ENCODE peak calls at places on chromosomes 4 and X, in four cellular contexts. S is GM12878, P is HepG2, H is H1. K is an unnamed sample.

GRCh38 chrX:39953879-39954278 is 143.9 kb downstream of the BCOR start:
- DNase-seq in S (no peak), H (no peak), P (peak), K (no peak)

GRCh38 chrX:42978655-42979379 is 200.9 kb upstream of the PPP1R2C start:
- DNase-seq in P (no peak), H (no peak), S (no peak), K (no peak)

GRCh38 chr4:119735136-119735770 is 106.6 kb upstream of the PDE5A start:
- DNase-seq in P (no peak), H (no peak), S (no peak), K (no peak)

GRCh38 chr4:162683659-162684370 is 482.9 kb downstream of the NAF1 start:
- DNase-seq in P (peak), H (no peak), S (no peak), K (no peak)

GRCh38 chr4:142404191-142404611 is 441.9 kb downstream of the INPP4B start:
- DNase-seq in S (no peak), P (no peak), H (no peak), K (no peak)

GRCh38 chr4:77636902-77637301 is 31.3 kb downstream of the CXCL13 start:
- DNase-seq in P (peak), H (no peak), S (no peak), K (no peak)

GRCh38 chr4:6342530-6343293 is 73.1 kb downstream of the WFS1 start:
- DNase-seq in P (no peak), S (no peak), H (no peak), K (no peak)

GRCh38 chr4:83252782-83253405 is 31.7 kb downstream of the COQ2 start:
- DNase-seq in S (no peak), H (peak), P (peak), K (peak)

GRCh38 chr4:151012836-151013235 is 2.2 kb downstream of the LRBA start:
- DNase-seq in P (no peak), H (no peak), S (no peak), K (no peak)

GRCh38 chr4:70903282-70903603 is 1.1 kb downstream of the MOB1B start:
- DNase-seq in P (no peak), S (no peak), H (no peak), K (no peak)

GRCh38 chr4:41269682-41270081 is 13.0 kb downstream of the UCHL1 start:
- DNase-seq in S (no peak), H (no peak), P (no peak), K (no peak)

GRCh38 chr4:141853091-141853734 is 216.8 kb downstream of the IL15 start:
- DNase-seq in P (no peak), S (no peak), H (no peak), K (no peak)

GRCh38 chr4:138910914-138911336 is 104.7 kb upstream of the NOCT start:
- DNase-seq in P (peak), H (no peak), S (no peak), K (peak)

GRCh38 chr4:168485511-168485910 is 5.2 kb upstream of the DDX60L start:
- DNase-seq in P (no peak), S (no peak), H (no peak), K (no peak)

GRCh38 chr4:168487821-168488162 is 7.5 kb upstream of the DDX60L start:
- DNase-seq in H (no peak), S (no peak), P (no peak), K (no peak)

GRCh38 chr4:168488800-168489404 is 8.0 kb upstream of the PALLD start:
- DNase-seq in P (no peak), S (no peak), H (no peak), K (no peak)

GRCh38 chr4:168489616-168490015 is 7.2 kb upstream of the PALLD start:
- DNase-seq in P (no peak), S (no peak), H (no peak), K (no peak)

GRCh38 chr4:168486961-168487820 is 6.9 kb upstream of the DDX60L start:
- DNase-seq in P (no peak), H (no peak), S (no peak), K (no peak)
- H3K9ac ChIP-seq in P (no peak), H (no peak), S (no peak), K (no peak)

GRCh38 chr4:182736207-182736606 is 181.0 kb downstream of the DCTD start:
- DNase-seq in S (no peak), H (no peak), P (no peak), K (no peak)
- TF ChIP-seq SUZ12 in S (no peak), H (no peak), P (no peak), K (no peak)

DNA sequence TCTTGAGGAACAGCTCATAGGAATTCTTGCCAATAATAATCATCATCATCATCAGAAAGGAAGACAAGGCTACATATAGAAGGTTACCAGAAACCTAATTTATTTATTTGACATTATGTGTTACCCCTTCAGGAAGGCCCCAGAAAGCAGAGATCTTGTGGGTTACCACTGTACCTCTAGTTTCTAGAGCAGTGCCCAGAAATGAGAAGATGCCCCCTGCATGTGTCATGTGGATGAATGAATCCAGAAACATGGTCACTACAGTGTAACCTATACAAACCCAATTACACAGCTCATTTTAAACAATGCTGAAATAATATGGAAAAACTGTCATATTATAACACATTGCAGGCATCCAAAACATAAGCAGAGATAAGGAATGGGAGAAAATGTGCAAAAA is 70.4 kb downstream of the ARAP2 start:
- DNase-seq in S (no peak), H (no peak), P (no peak), K (no peak)
- H3K9ac ChIP-seq in S (no peak), H (no peak), P (no peak), K (no peak)

DNA sequence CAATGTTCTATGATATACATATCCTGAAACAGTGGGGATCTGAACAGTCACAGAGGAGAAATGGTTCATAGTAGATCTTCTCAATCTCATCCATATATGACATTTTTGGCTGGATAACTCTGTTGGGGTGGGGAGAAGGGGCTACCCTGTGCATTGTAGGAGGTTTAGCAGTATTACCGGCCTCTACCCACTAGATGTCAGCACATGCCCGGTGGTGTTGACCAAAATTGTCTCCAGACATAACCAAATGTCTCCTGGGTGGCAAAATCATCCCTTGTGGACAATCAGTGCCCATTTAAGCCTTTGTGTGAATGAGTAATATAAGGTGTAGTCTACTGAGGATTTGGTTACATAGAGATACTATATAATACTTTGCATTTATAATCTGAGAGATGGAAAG is 89.9 kb downstream of the PLS3 start:
- DNase-seq in S (peak), P (peak), H (peak), K (peak)
- TF ChIP-seq SUZ12 in S (no peak), P (no peak), H (no peak), K (no peak)

DNA sequence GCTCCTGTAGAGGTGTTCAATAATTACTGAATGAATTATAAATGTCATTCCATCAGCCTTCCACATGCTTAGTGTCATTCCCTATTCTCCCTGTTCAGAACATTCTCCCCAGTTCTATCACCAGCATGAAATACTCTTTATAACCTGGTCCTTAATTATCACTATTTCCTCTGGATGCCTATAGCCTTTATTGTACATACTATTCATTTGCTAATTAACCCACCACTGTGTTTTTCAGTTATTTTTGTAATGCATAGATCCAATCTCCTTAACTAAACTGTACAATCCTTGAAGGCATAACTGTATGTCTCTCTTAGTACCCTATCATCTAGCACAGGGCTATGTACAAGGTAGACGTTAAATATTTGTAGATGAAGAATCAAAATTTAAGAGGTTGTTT is 1.2 kb downstream of the ABCB7 start:
- DNase-seq in P (no peak), H (no peak), S (no peak), K (no peak)
- H3K9ac ChIP-seq in P (no peak), H (no peak), S (peak), K (no peak)

GRCh38 chr4:59960143-59960542 is 1240.0 kb upstream of the ADGRL3 start:
- DNase-seq in H (no peak), P (no peak), S (no peak), K (no peak)
- TF ChIP-seq SUZ12 in H (no peak), P (no peak), S (no peak), K (no peak)

GRCh38 chrX:154513662-154514204 is 2.3 kb downstream of the FAM3A start:
- DNase-seq in S (no peak), H (no peak), P (no peak), K (no peak)

GRCh38 chrX:154516655-154517100 is 646 bp upstream of the FAM3A start:
- DNase-seq in H (no peak), S (no peak), P (no peak), K (no peak)

GRCh38 chrX:154515803-154516654 is at the start of gene FAM3A:
- DNase-seq in P (peak), S (peak), H (peak), K (peak)

GRCh38 chrX:154519389-154519788 is 3.4 kb upstream of the FAM3A start:
- DNase-seq in P (no peak), S (no peak), H (no peak), K (no peak)

DNA sequence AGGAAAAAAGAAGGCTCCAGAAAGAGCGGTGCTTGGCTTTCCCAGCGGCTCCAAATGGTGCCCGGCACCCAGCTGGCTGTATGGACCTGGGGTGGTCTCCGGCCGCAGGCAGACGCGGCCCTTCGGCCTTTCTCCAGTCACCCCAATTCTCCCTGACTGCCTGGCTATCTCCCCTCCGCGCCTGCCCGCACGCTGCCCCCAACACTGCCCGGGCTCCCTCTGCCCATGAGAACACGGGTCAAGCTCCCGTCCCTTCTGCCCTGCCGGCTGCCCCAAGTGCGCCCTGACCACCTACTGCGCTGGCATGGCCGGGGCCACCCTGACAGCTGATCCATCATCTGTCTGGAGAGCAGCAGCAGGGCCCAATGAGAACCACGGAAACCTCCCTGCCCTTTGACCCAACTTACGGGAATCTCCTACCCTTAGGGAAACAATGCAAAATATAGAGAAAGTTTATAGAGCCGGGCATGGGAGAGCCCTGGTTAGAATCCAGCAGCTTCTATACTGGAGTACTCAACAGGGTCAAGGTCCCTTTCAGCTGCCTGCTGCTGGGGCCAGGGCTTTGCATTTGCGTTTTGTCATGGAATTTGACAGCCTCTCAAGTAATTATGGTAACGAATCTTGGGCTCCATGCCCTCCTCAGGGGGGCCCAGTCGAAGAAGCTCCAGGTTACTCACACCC is 1.2 kb upstream of the FAM3A start:
- DNase-seq in P (peak), H (peak), S (no peak), K (no peak)
- H3K9ac ChIP-seq in P (peak), H (no peak), S (no peak), K (peak)

DNA sequence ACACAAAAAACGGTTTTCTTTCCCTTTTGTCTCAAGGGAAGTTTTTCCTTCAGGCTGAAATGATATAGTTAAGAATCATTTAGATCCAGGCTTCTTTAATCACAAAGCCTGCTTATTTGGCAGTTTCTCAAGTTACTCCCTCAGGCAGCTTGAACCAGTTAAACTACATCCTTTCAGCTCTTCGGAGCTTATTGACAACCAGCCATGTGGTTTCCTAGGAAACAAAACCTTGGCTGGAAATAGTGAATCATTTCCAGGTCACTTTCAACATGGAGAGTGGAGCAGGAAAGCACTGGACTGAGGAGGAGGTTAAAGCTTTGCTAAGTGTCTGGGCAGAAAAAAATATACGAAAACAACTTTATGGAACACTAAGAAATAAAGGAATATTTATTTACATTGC is 23.0 kb upstream of the AASDH start:
- DNase-seq in S (no peak), P (peak), H (no peak), K (peak)
- TF ChIP-seq SUZ12 in S (no peak), P (no peak), H (no peak), K (no peak)

GRCh38 chr4:81491943-81492342 is 20.2 kb upstream of the RASGEF1B start:
- DNase-seq in H (no peak), P (no peak), S (no peak), K (no peak)
- H3K9ac ChIP-seq in H (no peak), P (no peak), S (no peak), K (no peak)